ENCODE peak calls at places on chromosome 10, in eight cellular contexts. One of them, this sample, is unnamed.

GRCh38 chr10:73899401-73899780 is 11.5 kb upstream of the PLAU start:
- ATAC-seq in naive thymus-derived CD8-positive, alpha-beta T cell: no peak
- ATAC-seq in pancreas: peak
- ATAC-seq in aorta: no peak
- ATAC-seq in upper lobe of right lung: peak
- ATAC-seq in T-helper 17 cell: no peak
- ATAC-seq in sciatic nerve: peak
- ATAC-seq in right cardiac atrium: peak
- ATAC-seq in this sample: no peak

GRCh38 chr10:112461029-112461887 is 14.2 kb downstream of the VTI1A start:
- ATAC-seq in naive thymus-derived CD8-positive, alpha-beta T cell: no peak
- ATAC-seq in pancreas: no peak
- ATAC-seq in aorta: no peak
- ATAC-seq in upper lobe of right lung: no peak
- ATAC-seq in T-helper 17 cell: no peak
- ATAC-seq in sciatic nerve: no peak
- ATAC-seq in right cardiac atrium: no peak
- ATAC-seq in this sample: no peak

GRCh38 chr10:94210465-94211186 is 152.1 kb downstream of the NOC3L start:
- ATAC-seq in naive thymus-derived CD8-positive, alpha-beta T cell: no peak
- ATAC-seq in pancreas: peak
- ATAC-seq in aorta: no peak
- ATAC-seq in upper lobe of right lung: peak
- ATAC-seq in T-helper 17 cell: no peak
- ATAC-seq in sciatic nerve: no peak
- ATAC-seq in right cardiac atrium: no peak
- ATAC-seq in this sample: no peak

GRCh38 chr10:10542368-10542961 is 475.2 kb upstream of the CELF2 start:
- ATAC-seq in naive thymus-derived CD8-positive, alpha-beta T cell: no peak
- ATAC-seq in pancreas: no peak
- ATAC-seq in aorta: no peak
- ATAC-seq in upper lobe of right lung: no peak
- ATAC-seq in T-helper 17 cell: no peak
- ATAC-seq in sciatic nerve: no peak
- ATAC-seq in right cardiac atrium: peak
- ATAC-seq in this sample: no peak

GRCh38 chr10:78852856-78853255 is 215.9 kb upstream of the ZMIZ1 start:
- ATAC-seq in naive thymus-derived CD8-positive, alpha-beta T cell: no peak
- ATAC-seq in pancreas: peak
- ATAC-seq in aorta: no peak
- ATAC-seq in upper lobe of right lung: peak
- ATAC-seq in T-helper 17 cell: peak
- ATAC-seq in sciatic nerve: no peak
- ATAC-seq in right cardiac atrium: peak
- ATAC-seq in this sample: no peak

GRCh38 chr10:94183666-94184264 is 179.0 kb downstream of the NOC3L start:
- ATAC-seq in naive thymus-derived CD8-positive, alpha-beta T cell: no peak
- ATAC-seq in pancreas: no peak
- ATAC-seq in aorta: no peak
- ATAC-seq in upper lobe of right lung: no peak
- ATAC-seq in T-helper 17 cell: no peak
- ATAC-seq in sciatic nerve: no peak
- ATAC-seq in right cardiac atrium: no peak
- ATAC-seq in this sample: no peak

GRCh38 chr10:593421-593820 is 96.0 kb downstream of the DIP2C start:
- ATAC-seq in naive thymus-derived CD8-positive, alpha-beta T cell: no peak
- ATAC-seq in pancreas: no peak
- ATAC-seq in aorta: no peak
- ATAC-seq in upper lobe of right lung: no peak
- ATAC-seq in T-helper 17 cell: no peak
- ATAC-seq in sciatic nerve: no peak
- ATAC-seq in right cardiac atrium: peak
- ATAC-seq in this sample: no peak

GRCh38 chr10:31961675-31962074 is 33.0 kb upstream of the ARHGAP12 start:
- ATAC-seq in naive thymus-derived CD8-positive, alpha-beta T cell: peak
- ATAC-seq in pancreas: no peak
- ATAC-seq in aorta: no peak
- ATAC-seq in upper lobe of right lung: peak
- ATAC-seq in T-helper 17 cell: no peak
- ATAC-seq in sciatic nerve: no peak
- ATAC-seq in right cardiac atrium: no peak
- ATAC-seq in this sample: peak

GRCh38 chr10:90930070-90930837 is 9.4 kb upstream of the ANKRD1 start:
- ATAC-seq in naive thymus-derived CD8-positive, alpha-beta T cell: no peak
- ATAC-seq in pancreas: peak
- ATAC-seq in aorta: peak
- ATAC-seq in upper lobe of right lung: peak
- ATAC-seq in T-helper 17 cell: no peak
- ATAC-seq in sciatic nerve: peak
- ATAC-seq in right cardiac atrium: peak
- ATAC-seq in this sample: peak

GRCh38 chr10:50452603-50453002 is 171.2 kb downstream of the SGMS1 start:
- ATAC-seq in naive thymus-derived CD8-positive, alpha-beta T cell: no peak
- ATAC-seq in pancreas: no peak
- ATAC-seq in aorta: no peak
- ATAC-seq in upper lobe of right lung: no peak
- ATAC-seq in T-helper 17 cell: no peak
- ATAC-seq in sciatic nerve: no peak
- ATAC-seq in right cardiac atrium: no peak
- ATAC-seq in this sample: no peak

GRCh38 chr10:64534616-64535015 is 1013.4 kb downstream of the REEP3 start:
- ATAC-seq in naive thymus-derived CD8-positive, alpha-beta T cell: no peak
- ATAC-seq in pancreas: no peak
- ATAC-seq in aorta: no peak
- ATAC-seq in upper lobe of right lung: no peak
- ATAC-seq in T-helper 17 cell: no peak
- ATAC-seq in sciatic nerve: no peak
- ATAC-seq in right cardiac atrium: no peak
- ATAC-seq in this sample: no peak

GRCh38 chr10:131694963-131695813 is 205.6 kb upstream of the PPP2R2D start:
- ATAC-seq in naive thymus-derived CD8-positive, alpha-beta T cell: no peak
- ATAC-seq in pancreas: no peak
- ATAC-seq in aorta: no peak
- ATAC-seq in upper lobe of right lung: no peak
- ATAC-seq in T-helper 17 cell: no peak
- ATAC-seq in sciatic nerve: no peak
- ATAC-seq in right cardiac atrium: no peak
- ATAC-seq in this sample: no peak

GRCh38 chr10:116744849-116745248 is 2.5 kb upstream of the HSPA12A start:
- ATAC-seq in naive thymus-derived CD8-positive, alpha-beta T cell: no peak
- ATAC-seq in pancreas: no peak
- ATAC-seq in aorta: no peak
- ATAC-seq in upper lobe of right lung: no peak
- ATAC-seq in T-helper 17 cell: no peak
- ATAC-seq in sciatic nerve: no peak
- ATAC-seq in right cardiac atrium: no peak
- ATAC-seq in this sample: no peak

GRCh38 chr10:8416755-8417154 is 362.3 kb downstream of the GATA3 start:
- ATAC-seq in naive thymus-derived CD8-positive, alpha-beta T cell: peak
- ATAC-seq in pancreas: no peak
- ATAC-seq in aorta: no peak
- ATAC-seq in upper lobe of right lung: no peak
- ATAC-seq in T-helper 17 cell: peak
- ATAC-seq in sciatic nerve: no peak
- ATAC-seq in right cardiac atrium: no peak
- ATAC-seq in this sample: no peak

GRCh38 chr10:117352724-117353123 is 22.5 kb downstream of the PDZD8 start:
- ATAC-seq in naive thymus-derived CD8-positive, alpha-beta T cell: no peak
- ATAC-seq in pancreas: no peak
- ATAC-seq in aorta: no peak
- ATAC-seq in upper lobe of right lung: no peak
- ATAC-seq in T-helper 17 cell: no peak
- ATAC-seq in sciatic nerve: no peak
- ATAC-seq in right cardiac atrium: no peak
- ATAC-seq in this sample: no peak

GRCh38 chr10:44879531-44879899 is 31.6 kb upstream of the TMEM72 start:
- ATAC-seq in naive thymus-derived CD8-positive, alpha-beta T cell: no peak
- ATAC-seq in pancreas: no peak
- ATAC-seq in aorta: peak
- ATAC-seq in upper lobe of right lung: peak
- ATAC-seq in T-helper 17 cell: no peak
- ATAC-seq in sciatic nerve: peak
- ATAC-seq in right cardiac atrium: peak
- ATAC-seq in this sample: peak

GRCh38 chr10:5996696-5997095 is 19.4 kb upstream of the IL15RA start:
- ATAC-seq in naive thymus-derived CD8-positive, alpha-beta T cell: no peak
- ATAC-seq in pancreas: no peak
- ATAC-seq in aorta: no peak
- ATAC-seq in upper lobe of right lung: no peak
- ATAC-seq in T-helper 17 cell: no peak
- ATAC-seq in sciatic nerve: no peak
- ATAC-seq in right cardiac atrium: no peak
- ATAC-seq in this sample: no peak

GRCh38 chr10:50469778-50470193 is 154.0 kb downstream of the SGMS1 start:
- ATAC-seq in naive thymus-derived CD8-positive, alpha-beta T cell: no peak
- ATAC-seq in pancreas: peak
- ATAC-seq in aorta: no peak
- ATAC-seq in upper lobe of right lung: peak
- ATAC-seq in T-helper 17 cell: no peak
- ATAC-seq in sciatic nerve: peak
- ATAC-seq in right cardiac atrium: peak
- ATAC-seq in this sample: no peak

GRCh38 chr10:93595378-93596288 is 5.4 kb downstream of the RBP4 start:
- ATAC-seq in naive thymus-derived CD8-positive, alpha-beta T cell: no peak
- ATAC-seq in pancreas: peak
- ATAC-seq in aorta: no peak
- ATAC-seq in upper lobe of right lung: no peak
- ATAC-seq in T-helper 17 cell: no peak
- ATAC-seq in sciatic nerve: peak
- ATAC-seq in right cardiac atrium: no peak
- ATAC-seq in this sample: no peak

GRCh38 chr10:99598781-99599481 is 21.3 kb downstream of the SLC25A28 start:
- ATAC-seq in naive thymus-derived CD8-positive, alpha-beta T cell: no peak
- ATAC-seq in pancreas: no peak
- ATAC-seq in aorta: no peak
- ATAC-seq in upper lobe of right lung: no peak
- ATAC-seq in T-helper 17 cell: no peak
- ATAC-seq in sciatic nerve: no peak
- ATAC-seq in right cardiac atrium: no peak
- ATAC-seq in this sample: no peak

GRCh38 chr10:1464866-1465265 is 272.5 kb downstream of the ADARB2 start:
- ATAC-seq in naive thymus-derived CD8-positive, alpha-beta T cell: no peak
- ATAC-seq in pancreas: no peak
- ATAC-seq in aorta: no peak
- ATAC-seq in upper lobe of right lung: no peak
- ATAC-seq in T-helper 17 cell: no peak
- ATAC-seq in sciatic nerve: no peak
- ATAC-seq in right cardiac atrium: no peak
- ATAC-seq in this sample: no peak

GRCh38 chr10:117260094-117260493 is 19.2 kb downstream of the SLC18A2 start:
- ATAC-seq in naive thymus-derived CD8-positive, alpha-beta T cell: no peak
- ATAC-seq in pancreas: no peak
- ATAC-seq in aorta: no peak
- ATAC-seq in upper lobe of right lung: no peak
- ATAC-seq in T-helper 17 cell: no peak
- ATAC-seq in sciatic nerve: no peak
- ATAC-seq in right cardiac atrium: no peak
- ATAC-seq in this sample: no peak

GRCh38 chr10:59079386-59080226 is 96.8 kb upstream of the PHYHIPL start:
- ATAC-seq in naive thymus-derived CD8-positive, alpha-beta T cell: no peak
- ATAC-seq in pancreas: peak
- ATAC-seq in aorta: peak
- ATAC-seq in upper lobe of right lung: no peak
- ATAC-seq in T-helper 17 cell: no peak
- ATAC-seq in sciatic nerve: peak
- ATAC-seq in right cardiac atrium: peak
- ATAC-seq in this sample: peak

GRCh38 chr10:50538473-50539398 is 85.0 kb downstream of the SGMS1 start:
- ATAC-seq in naive thymus-derived CD8-positive, alpha-beta T cell: no peak
- ATAC-seq in pancreas: peak
- ATAC-seq in aorta: peak
- ATAC-seq in upper lobe of right lung: peak
- ATAC-seq in T-helper 17 cell: peak
- ATAC-seq in sciatic nerve: peak
- ATAC-seq in right cardiac atrium: peak
- ATAC-seq in this sample: peak

GRCh38 chr10:95355241-95355779 is 64.5 kb upstream of the PDLIM1 start:
- ATAC-seq in naive thymus-derived CD8-positive, alpha-beta T cell: no peak
- ATAC-seq in pancreas: no peak
- ATAC-seq in aorta: no peak
- ATAC-seq in upper lobe of right lung: no peak
- ATAC-seq in T-helper 17 cell: no peak
- ATAC-seq in sciatic nerve: peak
- ATAC-seq in right cardiac atrium: no peak
- ATAC-seq in this sample: no peak

GRCh38 chr10:59991117-59991516 is 84.8 kb upstream of the CCDC6 start:
- ATAC-seq in naive thymus-derived CD8-positive, alpha-beta T cell: no peak
- ATAC-seq in pancreas: peak
- ATAC-seq in aorta: no peak
- ATAC-seq in upper lobe of right lung: peak
- ATAC-seq in T-helper 17 cell: no peak
- ATAC-seq in sciatic nerve: no peak
- ATAC-seq in right cardiac atrium: no peak
- ATAC-seq in this sample: no peak

GRCh38 chr10:101859530-101859929 is 15.9 kb upstream of the KCNIP2 start:
- ATAC-seq in naive thymus-derived CD8-positive, alpha-beta T cell: no peak
- ATAC-seq in pancreas: no peak
- ATAC-seq in aorta: no peak
- ATAC-seq in upper lobe of right lung: no peak
- ATAC-seq in T-helper 17 cell: no peak
- ATAC-seq in sciatic nerve: no peak
- ATAC-seq in right cardiac atrium: peak
- ATAC-seq in this sample: no peak

GRCh38 chr10:8079126-8079525 is 24.6 kb downstream of the GATA3 start:
- ATAC-seq in naive thymus-derived CD8-positive, alpha-beta T cell: no peak
- ATAC-seq in pancreas: no peak
- ATAC-seq in aorta: no peak
- ATAC-seq in upper lobe of right lung: no peak
- ATAC-seq in T-helper 17 cell: no peak
- ATAC-seq in sciatic nerve: no peak
- ATAC-seq in right cardiac atrium: no peak
- ATAC-seq in this sample: no peak

GRCh38 chr10:77247076-77247561 is 390.5 kb downstream of the KCNMA1 start:
- ATAC-seq in naive thymus-derived CD8-positive, alpha-beta T cell: no peak
- ATAC-seq in pancreas: peak
- ATAC-seq in aorta: peak
- ATAC-seq in upper lobe of right lung: peak
- ATAC-seq in T-helper 17 cell: no peak
- ATAC-seq in sciatic nerve: peak
- ATAC-seq in right cardiac atrium: peak
- ATAC-seq in this sample: peak

GRCh38 chr10:91317541-91317940 is 92.6 kb upstream of the HECTD2 start:
- ATAC-seq in naive thymus-derived CD8-positive, alpha-beta T cell: no peak
- ATAC-seq in pancreas: no peak
- ATAC-seq in aorta: no peak
- ATAC-seq in upper lobe of right lung: no peak
- ATAC-seq in T-helper 17 cell: no peak
- ATAC-seq in sciatic nerve: no peak
- ATAC-seq in right cardiac atrium: no peak
- ATAC-seq in this sample: no peak

GRCh38 chr10:45673074-45673628 is 579 bp upstream of the ZFAND4 start:
- ATAC-seq in naive thymus-derived CD8-positive, alpha-beta T cell: no peak
- ATAC-seq in pancreas: peak
- ATAC-seq in aorta: no peak
- ATAC-seq in upper lobe of right lung: no peak
- ATAC-seq in T-helper 17 cell: no peak
- ATAC-seq in sciatic nerve: peak
- ATAC-seq in right cardiac atrium: peak
- ATAC-seq in this sample: no peak

This sample was measured in gastroesophageal sphincter.